ENCODE peak calls at places on chromosomes 12 and 14, in eight cellular contexts. K is fibroblast of the conjunctiva, R is NCI-H2081, J is PC-9, F is Right ventricle myocardium inferior, V is NCI-H345, D is amygdala, X is colonic mucosa. G is an unnamed sample.

GRCh38 chr12:112645586-112645985 is 146.0 kb upstream of the RPH3A start:
- DNase-seq in K (no peak), R (no peak), J (no peak), F (no peak), V (no peak), D (peak), X (no peak), G (no peak)

GRCh38 chr12:96445743-96446655 is 43.4 kb upstream of the CFAP54 start:
- DNase-seq in K (peak), R (no peak), J (peak), F (no peak), V (no peak), D (no peak), X (no peak), G (no peak)

GRCh38 chr14:96637521-96637920 is 135.3 kb downstream of the PAPOLA start:
- DNase-seq in K (no peak), R (no peak), J (no peak), F (no peak), V (no peak), D (no peak), X (no peak), G (no peak)

GRCh38 chr12:59314209-59314608 is 281.6 kb upstream of the SLC16A7 start:
- DNase-seq in K (no peak), R (no peak), J (no peak), F (no peak), V (no peak), D (no peak), X (no peak), G (no peak)

GRCh38 chr14:65291561-65291960 is 121.0 kb upstream of the FUT8 start:
- DNase-seq in K (no peak), R (no peak), J (no peak), F (no peak), V (no peak), D (no peak), X (no peak), G (no peak)

GRCh38 chr12:72271741-72272661 is at the start of gene TRHDE:
- DNase-seq in K (no peak), R (no peak), J (peak), F (peak), V (peak), D (no peak), X (peak), G (no peak)

GRCh38 chr14:49908433-49908782 is 15.5 kb downstream of the ARF6 start:
- DNase-seq in K (no peak), R (no peak), J (no peak), F (no peak), V (no peak), D (no peak), X (no peak), G (no peak)

GRCh38 chr12:64670856-64671639 is 60.8 kb downstream of the RASSF3 start:
- DNase-seq in K (no peak), R (no peak), J (peak), F (no peak), V (no peak), D (no peak), X (peak), G (peak)

GRCh38 chr14:35400707-35401421 is 3.7 kb downstream of the NFKBIA start:
- DNase-seq in K (no peak), R (no peak), J (no peak), F (no peak), V (no peak), D (no peak), X (no peak), G (no peak)

GRCh38 chr12:21823581-21823980 is 49.1 kb upstream of the KCNJ8 start:
- DNase-seq in K (no peak), R (no peak), J (no peak), F (peak), V (no peak), D (peak), X (no peak), G (no peak)

GRCh38 chr14:76715102-76715926 is 46.0 kb upstream of the VASH1 start:
- DNase-seq in K (no peak), R (no peak), J (no peak), F (no peak), V (no peak), D (no peak), X (peak), G (no peak)

GRCh38 chr14:88986146-88986841 is 161.8 kb downstream of the TTC8 start:
- DNase-seq in K (peak), R (no peak), J (peak), F (no peak), V (no peak), D (no peak), X (no peak), G (no peak)

GRCh38 chr14:79842270-79842669 is 369.0 kb downstream of the DIO2 start:
- DNase-seq in K (no peak), R (no peak), J (no peak), F (no peak), V (no peak), D (no peak), X (no peak), G (no peak)

G was measured in left colon.